ENCODE peak calls at places on chromosome 10, in nine cellular contexts. One of them, this sample, is unnamed.

GRCh38 chr10:101725296-101725695 is 30.3 kb upstream of the FBXW4 start:
- DNase-seq in Daoy: no peak
- DNase-seq in AG04450: no peak
- DNase-seq in activated naive CD4-positive, alpha-beta T cell treated with anti-CD3 and anti-CD28 coated beads for 36 hours: no peak
- DNase-seq in amygdala: no peak
- DNase-seq in AG09319: no peak
- DNase-seq in central memory CD4-positive, alpha-beta T cell: no peak
- DNase-seq in Calu3: no peak
- DNase-seq in SK-MEL-5: no peak
- DNase-seq in this sample: no peak

GRCh38 chr10:8800426-8800825 is 745.9 kb downstream of the GATA3 start:
- DNase-seq in Daoy: peak
- DNase-seq in AG04450: no peak
- DNase-seq in activated naive CD4-positive, alpha-beta T cell treated with anti-CD3 and anti-CD28 coated beads for 36 hours: no peak
- DNase-seq in amygdala: no peak
- DNase-seq in AG09319: no peak
- DNase-seq in central memory CD4-positive, alpha-beta T cell: no peak
- DNase-seq in Calu3: no peak
- DNase-seq in SK-MEL-5: no peak
- DNase-seq in this sample: no peak

GRCh38 chr10:87740232-87740631 is 77.8 kb downstream of the ATAD1 start:
- DNase-seq in Daoy: no peak
- DNase-seq in AG04450: no peak
- DNase-seq in activated naive CD4-positive, alpha-beta T cell treated with anti-CD3 and anti-CD28 coated beads for 36 hours: no peak
- DNase-seq in amygdala: no peak
- DNase-seq in AG09319: peak
- DNase-seq in central memory CD4-positive, alpha-beta T cell: no peak
- DNase-seq in Calu3: no peak
- DNase-seq in SK-MEL-5: peak
- DNase-seq in this sample: peak

GRCh38 chr10:129832582-129833249 is 131.4 kb downstream of the EBF3 start:
- DNase-seq in Daoy: no peak
- DNase-seq in AG04450: no peak
- DNase-seq in activated naive CD4-positive, alpha-beta T cell treated with anti-CD3 and anti-CD28 coated beads for 36 hours: no peak
- DNase-seq in amygdala: no peak
- DNase-seq in AG09319: no peak
- DNase-seq in central memory CD4-positive, alpha-beta T cell: no peak
- DNase-seq in Calu3: no peak
- DNase-seq in SK-MEL-5: no peak
- DNase-seq in this sample: no peak

GRCh38 chr10:132322621-132323048 is 9.4 kb upstream of the LRRC27 start:
- DNase-seq in Daoy: no peak
- DNase-seq in AG04450: no peak
- DNase-seq in activated naive CD4-positive, alpha-beta T cell treated with anti-CD3 and anti-CD28 coated beads for 36 hours: no peak
- DNase-seq in amygdala: no peak
- DNase-seq in AG09319: no peak
- DNase-seq in central memory CD4-positive, alpha-beta T cell: no peak
- DNase-seq in Calu3: no peak
- DNase-seq in SK-MEL-5: no peak
- DNase-seq in this sample: peak

GRCh38 chr10:784759-785538 is 95.5 kb upstream of the DIP2C start:
- DNase-seq in Daoy: peak
- DNase-seq in AG04450: peak
- DNase-seq in activated naive CD4-positive, alpha-beta T cell treated with anti-CD3 and anti-CD28 coated beads for 36 hours: peak
- DNase-seq in amygdala: peak
- DNase-seq in AG09319: peak
- DNase-seq in central memory CD4-positive, alpha-beta T cell: no peak
- DNase-seq in Calu3: peak
- DNase-seq in SK-MEL-5: no peak
- DNase-seq in this sample: peak

GRCh38 chr10:119859422-119860258 is 13.0 kb downstream of the MCMBP start:
- DNase-seq in Daoy: peak
- DNase-seq in AG04450: no peak
- DNase-seq in activated naive CD4-positive, alpha-beta T cell treated with anti-CD3 and anti-CD28 coated beads for 36 hours: no peak
- DNase-seq in amygdala: no peak
- DNase-seq in AG09319: no peak
- DNase-seq in central memory CD4-positive, alpha-beta T cell: peak
- DNase-seq in Calu3: no peak
- DNase-seq in SK-MEL-5: peak
- DNase-seq in this sample: peak

GRCh38 chr10:82742478-82742877 is 867.5 kb downstream of the NRG3 start:
- DNase-seq in Daoy: no peak
- DNase-seq in AG04450: no peak
- DNase-seq in activated naive CD4-positive, alpha-beta T cell treated with anti-CD3 and anti-CD28 coated beads for 36 hours: no peak
- DNase-seq in amygdala: no peak
- DNase-seq in AG09319: no peak
- DNase-seq in central memory CD4-positive, alpha-beta T cell: no peak
- DNase-seq in Calu3: peak
- DNase-seq in SK-MEL-5: peak
- DNase-seq in this sample: no peak

GRCh38 chr10:133261726-133262325 is 14.8 kb downstream of the ADAM8 start:
- DNase-seq in Daoy: peak
- DNase-seq in AG04450: no peak
- DNase-seq in activated naive CD4-positive, alpha-beta T cell treated with anti-CD3 and anti-CD28 coated beads for 36 hours: peak
- DNase-seq in amygdala: peak
- DNase-seq in AG09319: peak
- DNase-seq in central memory CD4-positive, alpha-beta T cell: peak
- DNase-seq in Calu3: peak
- DNase-seq in SK-MEL-5: peak
- DNase-seq in this sample: peak

GRCh38 chr10:83373659-83374058 is 765.6 kb upstream of the GHITM start:
- DNase-seq in Daoy: no peak
- DNase-seq in AG04450: no peak
- DNase-seq in activated naive CD4-positive, alpha-beta T cell treated with anti-CD3 and anti-CD28 coated beads for 36 hours: peak
- DNase-seq in amygdala: no peak
- DNase-seq in AG09319: no peak
- DNase-seq in central memory CD4-positive, alpha-beta T cell: no peak
- DNase-seq in Calu3: no peak
- DNase-seq in SK-MEL-5: peak
- DNase-seq in this sample: no peak

GRCh38 chr10:123434435-123435039 is 231.6 kb upstream of the GPR26 start:
- DNase-seq in Daoy: no peak
- DNase-seq in AG04450: no peak
- DNase-seq in activated naive CD4-positive, alpha-beta T cell treated with anti-CD3 and anti-CD28 coated beads for 36 hours: no peak
- DNase-seq in amygdala: no peak
- DNase-seq in AG09319: no peak
- DNase-seq in central memory CD4-positive, alpha-beta T cell: no peak
- DNase-seq in Calu3: no peak
- DNase-seq in SK-MEL-5: no peak
- DNase-seq in this sample: no peak

GRCh38 chr10:28393956-28394568 is 91.2 kb upstream of the MPP7 start:
- DNase-seq in Daoy: peak
- DNase-seq in AG04450: peak
- DNase-seq in activated naive CD4-positive, alpha-beta T cell treated with anti-CD3 and anti-CD28 coated beads for 36 hours: peak
- DNase-seq in amygdala: peak
- DNase-seq in AG09319: peak
- DNase-seq in central memory CD4-positive, alpha-beta T cell: peak
- DNase-seq in Calu3: peak
- DNase-seq in SK-MEL-5: peak
- DNase-seq in this sample: peak

GRCh38 chr10:58743466-58744115 is 230.9 kb downstream of the BICC1 start:
- DNase-seq in Daoy: peak
- DNase-seq in AG04450: peak
- DNase-seq in activated naive CD4-positive, alpha-beta T cell treated with anti-CD3 and anti-CD28 coated beads for 36 hours: no peak
- DNase-seq in amygdala: no peak
- DNase-seq in AG09319: no peak
- DNase-seq in central memory CD4-positive, alpha-beta T cell: no peak
- DNase-seq in Calu3: no peak
- DNase-seq in SK-MEL-5: no peak
- DNase-seq in this sample: peak

GRCh38 chr10:123561145-123561448 is 105.1 kb upstream of the GPR26 start:
- DNase-seq in Daoy: no peak
- DNase-seq in AG04450: no peak
- DNase-seq in activated naive CD4-positive, alpha-beta T cell treated with anti-CD3 and anti-CD28 coated beads for 36 hours: no peak
- DNase-seq in amygdala: no peak
- DNase-seq in AG09319: no peak
- DNase-seq in central memory CD4-positive, alpha-beta T cell: no peak
- DNase-seq in Calu3: no peak
- DNase-seq in SK-MEL-5: no peak
- DNase-seq in this sample: no peak

GRCh38 chr10:44424298-44424697 is 39.4 kb upstream of the CXCL12 start:
- DNase-seq in Daoy: no peak
- DNase-seq in AG04450: no peak
- DNase-seq in activated naive CD4-positive, alpha-beta T cell treated with anti-CD3 and anti-CD28 coated beads for 36 hours: no peak
- DNase-seq in amygdala: no peak
- DNase-seq in AG09319: no peak
- DNase-seq in central memory CD4-positive, alpha-beta T cell: no peak
- DNase-seq in Calu3: no peak
- DNase-seq in SK-MEL-5: no peak
- DNase-seq in this sample: no peak

GRCh38 chr10:68271104-68271882 is 39.4 kb upstream of the ATOH7 start:
- DNase-seq in Daoy: peak
- DNase-seq in AG04450: no peak
- DNase-seq in activated naive CD4-positive, alpha-beta T cell treated with anti-CD3 and anti-CD28 coated beads for 36 hours: no peak
- DNase-seq in amygdala: no peak
- DNase-seq in AG09319: no peak
- DNase-seq in central memory CD4-positive, alpha-beta T cell: no peak
- DNase-seq in Calu3: no peak
- DNase-seq in SK-MEL-5: no peak
- DNase-seq in this sample: no peak

GRCh38 chr10:18368681-18369080 is 228.5 kb downstream of the CACNB2 start:
- DNase-seq in Daoy: no peak
- DNase-seq in AG04450: peak
- DNase-seq in activated naive CD4-positive, alpha-beta T cell treated with anti-CD3 and anti-CD28 coated beads for 36 hours: no peak
- DNase-seq in amygdala: no peak
- DNase-seq in AG09319: no peak
- DNase-seq in central memory CD4-positive, alpha-beta T cell: no peak
- DNase-seq in Calu3: no peak
- DNase-seq in SK-MEL-5: no peak
- DNase-seq in this sample: peak

GRCh38 chr10:62588116-62588515 is 213.9 kb downstream of the ZNF365 start:
- DNase-seq in Daoy: no peak
- DNase-seq in AG04450: no peak
- DNase-seq in activated naive CD4-positive, alpha-beta T cell treated with anti-CD3 and anti-CD28 coated beads for 36 hours: no peak
- DNase-seq in amygdala: no peak
- DNase-seq in AG09319: no peak
- DNase-seq in central memory CD4-positive, alpha-beta T cell: no peak
- DNase-seq in Calu3: no peak
- DNase-seq in SK-MEL-5: no peak
- DNase-seq in this sample: no peak

GRCh38 chr10:102644066-102644645 is at the start of gene TRIM8:
- DNase-seq in Daoy: peak
- DNase-seq in AG04450: no peak
- DNase-seq in activated naive CD4-positive, alpha-beta T cell treated with anti-CD3 and anti-CD28 coated beads for 36 hours: peak
- DNase-seq in amygdala: no peak
- DNase-seq in AG09319: no peak
- DNase-seq in central memory CD4-positive, alpha-beta T cell: peak
- DNase-seq in Calu3: peak
- DNase-seq in SK-MEL-5: peak
- DNase-seq in this sample: peak

GRCh38 chr10:6396652-6397051 is 183.4 kb downstream of the PRKCQ start:
- DNase-seq in Daoy: no peak
- DNase-seq in AG04450: peak
- DNase-seq in activated naive CD4-positive, alpha-beta T cell treated with anti-CD3 and anti-CD28 coated beads for 36 hours: no peak
- DNase-seq in amygdala: no peak
- DNase-seq in AG09319: peak
- DNase-seq in central memory CD4-positive, alpha-beta T cell: no peak
- DNase-seq in Calu3: no peak
- DNase-seq in SK-MEL-5: no peak
- DNase-seq in this sample: peak

GRCh38 chr10:133293810-133294119 is 14.9 kb downstream of the TUBGCP2 start:
- DNase-seq in Daoy: no peak
- DNase-seq in AG04450: no peak
- DNase-seq in activated naive CD4-positive, alpha-beta T cell treated with anti-CD3 and anti-CD28 coated beads for 36 hours: no peak
- DNase-seq in amygdala: no peak
- DNase-seq in AG09319: no peak
- DNase-seq in central memory CD4-positive, alpha-beta T cell: no peak
- DNase-seq in Calu3: no peak
- DNase-seq in SK-MEL-5: no peak
- DNase-seq in this sample: no peak

GRCh38 chr10:119786117-119786769 is 60.4 kb downstream of the INPP5F start:
- DNase-seq in Daoy: peak
- DNase-seq in AG04450: peak
- DNase-seq in activated naive CD4-positive, alpha-beta T cell treated with anti-CD3 and anti-CD28 coated beads for 36 hours: no peak
- DNase-seq in amygdala: no peak
- DNase-seq in AG09319: no peak
- DNase-seq in central memory CD4-positive, alpha-beta T cell: no peak
- DNase-seq in Calu3: no peak
- DNase-seq in SK-MEL-5: peak
- DNase-seq in this sample: peak

GRCh38 chr10:118238573-118239240 is 103.4 kb downstream of the FAM204A start:
- DNase-seq in Daoy: peak
- DNase-seq in AG04450: no peak
- DNase-seq in activated naive CD4-positive, alpha-beta T cell treated with anti-CD3 and anti-CD28 coated beads for 36 hours: no peak
- DNase-seq in amygdala: no peak
- DNase-seq in AG09319: no peak
- DNase-seq in central memory CD4-positive, alpha-beta T cell: no peak
- DNase-seq in Calu3: no peak
- DNase-seq in SK-MEL-5: no peak
- DNase-seq in this sample: peak

GRCh38 chr10:7107287-7107686 is 303.5 kb downstream of the SFMBT2 start:
- DNase-seq in Daoy: no peak
- DNase-seq in AG04450: no peak
- DNase-seq in activated naive CD4-positive, alpha-beta T cell treated with anti-CD3 and anti-CD28 coated beads for 36 hours: no peak
- DNase-seq in amygdala: no peak
- DNase-seq in AG09319: no peak
- DNase-seq in central memory CD4-positive, alpha-beta T cell: no peak
- DNase-seq in Calu3: no peak
- DNase-seq in SK-MEL-5: no peak
- DNase-seq in this sample: no peak

GRCh38 chr10:74006269-74006668 is 8.4 kb downstream of the VCL start:
- DNase-seq in Daoy: no peak
- DNase-seq in AG04450: no peak
- DNase-seq in activated naive CD4-positive, alpha-beta T cell treated with anti-CD3 and anti-CD28 coated beads for 36 hours: no peak
- DNase-seq in amygdala: no peak
- DNase-seq in AG09319: no peak
- DNase-seq in central memory CD4-positive, alpha-beta T cell: no peak
- DNase-seq in Calu3: no peak
- DNase-seq in SK-MEL-5: no peak
- DNase-seq in this sample: no peak

GRCh38 chr10:101214446-101215396 is 14.5 kb downstream of the LBX1 start:
- DNase-seq in Daoy: peak
- DNase-seq in AG04450: peak
- DNase-seq in activated naive CD4-positive, alpha-beta T cell treated with anti-CD3 and anti-CD28 coated beads for 36 hours: peak
- DNase-seq in amygdala: no peak
- DNase-seq in AG09319: no peak
- DNase-seq in central memory CD4-positive, alpha-beta T cell: peak
- DNase-seq in Calu3: peak
- DNase-seq in SK-MEL-5: peak
- DNase-seq in this sample: peak

GRCh38 chr10:59090804-59091203 is 85.6 kb upstream of the PHYHIPL start:
- DNase-seq in Daoy: no peak
- DNase-seq in AG04450: no peak
- DNase-seq in activated naive CD4-positive, alpha-beta T cell treated with anti-CD3 and anti-CD28 coated beads for 36 hours: no peak
- DNase-seq in amygdala: no peak
- DNase-seq in AG09319: no peak
- DNase-seq in central memory CD4-positive, alpha-beta T cell: no peak
- DNase-seq in Calu3: no peak
- DNase-seq in SK-MEL-5: no peak
- DNase-seq in this sample: no peak

GRCh38 chr10:4545077-4545476 is 280.9 kb upstream of the AKR1E2 start:
- DNase-seq in Daoy: no peak
- DNase-seq in AG04450: no peak
- DNase-seq in activated naive CD4-positive, alpha-beta T cell treated with anti-CD3 and anti-CD28 coated beads for 36 hours: no peak
- DNase-seq in amygdala: no peak
- DNase-seq in AG09319: no peak
- DNase-seq in central memory CD4-positive, alpha-beta T cell: no peak
- DNase-seq in Calu3: no peak
- DNase-seq in SK-MEL-5: no peak
- DNase-seq in this sample: peak

GRCh38 chr10:92149261-92149660 is 141.6 kb downstream of the CPEB3 start:
- DNase-seq in Daoy: no peak
- DNase-seq in AG04450: no peak
- DNase-seq in activated naive CD4-positive, alpha-beta T cell treated with anti-CD3 and anti-CD28 coated beads for 36 hours: no peak
- DNase-seq in amygdala: no peak
- DNase-seq in AG09319: no peak
- DNase-seq in central memory CD4-positive, alpha-beta T cell: no peak
- DNase-seq in Calu3: no peak
- DNase-seq in SK-MEL-5: no peak
- DNase-seq in this sample: no peak

GRCh38 chr10:124703372-124703771 is 40.8 kb downstream of the FAM53B start:
- DNase-seq in Daoy: no peak
- DNase-seq in AG04450: no peak
- DNase-seq in activated naive CD4-positive, alpha-beta T cell treated with anti-CD3 and anti-CD28 coated beads for 36 hours: no peak
- DNase-seq in amygdala: no peak
- DNase-seq in AG09319: no peak
- DNase-seq in central memory CD4-positive, alpha-beta T cell: no peak
- DNase-seq in Calu3: no peak
- DNase-seq in SK-MEL-5: no peak
- DNase-seq in this sample: no peak

GRCh38 chr10:117351558-117351957 is 23.7 kb downstream of the PDZD8 start:
- DNase-seq in Daoy: no peak
- DNase-seq in AG04450: no peak
- DNase-seq in activated naive CD4-positive, alpha-beta T cell treated with anti-CD3 and anti-CD28 coated beads for 36 hours: no peak
- DNase-seq in amygdala: no peak
- DNase-seq in AG09319: no peak
- DNase-seq in central memory CD4-positive, alpha-beta T cell: no peak
- DNase-seq in Calu3: no peak
- DNase-seq in SK-MEL-5: no peak
- DNase-seq in this sample: no peak

This sample was measured in LHCN-M2.